ENCODE peak calls at places on chromosomes 13 and 19, in eight cellular contexts. Q, C, T, S, Y, D, P and N are unnamed samples.

GRCh38 chr19:588758-589692 is 656 bp upstream of the HCN2 start:
- DNase-seq in Q (no peak), C (no peak), T (no peak), S (no peak), Y (no peak), D (peak; percentile 54), P (peak; percentile 13), N (no peak)

GRCh38 chr13:31722684-31723083 is 16.6 kb upstream of the RXFP2 start:
- DNase-seq in Q (no peak), C (no peak), T (no peak), S (no peak), Y (no peak), D (no peak), P (no peak), N (no peak)

GRCh38 chr13:109148243-109148642 is 518.8 kb downstream of the MYO16 start:
- DNase-seq in Q (no peak), C (no peak), T (no peak), S (peak; percentile 87), Y (no peak), D (no peak), P (no peak), N (no peak)

GRCh38 chr13:33497146-33497845 is 211.7 kb upstream of the STARD13 start:
- DNase-seq in Q (no peak), C (no peak), T (no peak), S (peak; percentile 79), Y (no peak), D (no peak), P (no peak), N (no peak)

GRCh38 chr13:110388141-110388943 is 81.3 kb downstream of the COL4A2 start:
- DNase-seq in Q (no peak), C (no peak), T (peak; percentile 83), S (peak; percentile 83), Y (peak; percentile 59), D (peak; percentile 66), P (peak; percentile 46), N (no peak)

GRCh38 chr19:18501832-18502231 is 20.0 kb downstream of the ELL start:
- DNase-seq in Q (peak; percentile 67), C (peak; percentile 70), T (no peak), S (no peak), Y (no peak), D (no peak), P (peak; percentile 62), N (peak; percentile 58)

GRCh38 chr13:83215627-83216026 is 666.6 kb downstream of the SLITRK1 start:
- DNase-seq in Q (no peak), C (no peak), T (no peak), S (peak; percentile 81), Y (no peak), D (no peak), P (no peak), N (no peak)

GRCh38 chr19:44164673-44165512 is at the start of gene ZNF226:
- DNase-seq in Q (peak; percentile 84), C (peak; percentile 98), T (peak; percentile 91), S (peak; percentile 99), Y (peak; percentile 88), D (peak; percentile 95), P (peak; percentile 76), N (peak; percentile 98)

GRCh38 chr13:110788778-110789177 is 75.3 kb downstream of the ING1 start:
- DNase-seq in Q (no peak), C (no peak), T (no peak), S (no peak), Y (no peak), D (no peak), P (no peak), N (no peak)

GRCh38 chr13:30780338-30780981 is 45.1 kb downstream of the ALOX5AP start:
- DNase-seq in Q (no peak), C (no peak), T (no peak), S (no peak), Y (no peak), D (no peak), P (no peak), N (no peak)

DNA sequence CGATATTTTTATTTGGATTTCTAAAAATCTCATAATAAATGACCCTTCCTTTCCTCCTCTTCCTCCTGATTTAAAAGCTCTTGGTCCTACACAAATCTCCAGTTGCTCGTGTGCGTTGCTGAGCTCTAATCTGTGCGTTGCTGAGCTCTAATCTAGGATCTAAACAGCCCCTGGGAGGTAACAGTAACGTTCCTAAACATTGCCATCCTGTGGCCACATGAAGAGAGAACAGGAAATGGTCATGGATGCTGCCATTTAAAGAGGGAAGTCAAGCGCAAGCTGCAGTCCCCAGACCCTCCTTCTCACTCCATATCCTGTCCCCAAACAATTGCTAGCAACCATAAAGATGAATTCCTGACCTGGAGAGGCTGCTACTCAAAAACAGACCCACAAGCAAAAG is 170.8 kb downstream of the NUFIP1 start:
- DNase-seq in Q (no peak), C (no peak), T (no peak), S (peak; percentile 43), Y (no peak), D (peak; percentile 53), P (no peak), N (no peak)
- TF ChIP-seq CTCF in Q (no peak), C (no peak), T (no peak), S (peak; percentile 29), Y (no peak), D (peak; percentile 66), P (no peak), N (no peak)

DNA sequence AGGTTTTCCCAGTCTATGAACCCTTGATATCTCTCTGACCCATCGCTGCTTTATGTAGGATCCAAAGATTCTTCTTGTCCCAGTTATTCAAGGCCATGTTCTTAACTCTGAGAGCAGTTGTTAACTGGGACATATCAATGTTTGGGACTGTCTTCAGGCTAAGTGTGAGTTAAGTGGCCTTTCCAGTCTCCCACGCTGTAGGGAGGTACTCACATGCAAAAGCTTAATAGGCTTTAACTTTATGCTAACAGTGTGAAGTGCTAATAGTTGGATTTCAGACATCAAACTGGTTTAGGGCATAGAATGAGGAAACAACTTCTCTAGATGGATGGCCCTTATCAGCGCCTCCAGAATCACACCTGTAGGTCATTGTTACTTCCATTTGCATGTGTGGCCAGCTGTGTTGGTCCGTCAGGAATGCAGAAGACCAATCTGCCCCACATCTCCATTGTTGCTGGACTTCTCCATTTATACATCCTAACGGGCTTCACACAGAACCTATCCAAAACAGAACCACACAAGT is 104.7 kb upstream of the MBNL2 start:
- DNase-seq in Q (no peak), C (no peak), T (no peak), S (no peak), Y (no peak), D (no peak), P (no peak), N (no peak)
- H3K27ac ChIP-seq in Q (peak overlapping the region; percentile 64), C (no peak overlapping the region), T (peak overlapping the region; percentile 39), S (no peak overlapping the region), Y (no peak overlapping the region), D (no peak overlapping the region), P (peak overlapping the region; percentile 78), N (peak overlapping the region; percentile 65)

GRCh38 chr13:47233734-47234133 is 336.9 kb upstream of the HTR2A start:
- DNase-seq in Q (peak; percentile 16), C (no peak), T (no peak), S (no peak), Y (no peak), D (no peak), P (no peak), N (no peak)

GRCh38 chr13:47226516-47226915 is 329.7 kb upstream of the HTR2A start:
- DNase-seq in Q (no peak), C (no peak), T (no peak), S (peak; percentile 42), Y (no peak), D (no peak), P (no peak), N (no peak)

GRCh38 chr13:47232516-47232915 is 335.7 kb upstream of the HTR2A start:
- DNase-seq in Q (no peak), C (no peak), T (no peak), S (no peak), Y (no peak), D (no peak), P (no peak), N (no peak)

DNA sequence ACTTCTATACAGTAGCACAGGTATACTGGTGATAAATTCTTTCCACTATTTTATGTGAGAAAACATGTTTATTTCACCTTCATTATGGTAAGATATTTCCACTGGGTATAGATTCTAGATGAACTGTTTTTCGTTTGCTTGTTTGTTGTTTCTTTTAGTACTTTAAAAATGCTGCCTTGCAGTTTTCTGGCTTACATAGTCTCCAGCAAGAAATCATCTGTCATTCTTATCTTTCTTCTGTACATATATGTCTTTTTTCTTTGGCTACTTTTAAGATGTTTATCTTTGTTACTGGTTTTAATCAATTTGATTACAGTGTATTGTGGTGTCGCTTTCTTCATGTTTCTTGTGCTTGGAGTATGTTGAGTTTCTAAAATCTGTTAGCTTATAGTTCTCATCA is 333.3 kb upstream of the HTR2A start:
- DNase-seq in Q (no peak), C (no peak), T (no peak), S (no peak), Y (no peak), D (no peak), P (no peak), N (no peak)
- TF ChIP-seq CTCF in Q (no peak), C (no peak), T (no peak), S (no peak), Y (no peak), D (no peak), P (no peak), N (no peak)

DNA sequence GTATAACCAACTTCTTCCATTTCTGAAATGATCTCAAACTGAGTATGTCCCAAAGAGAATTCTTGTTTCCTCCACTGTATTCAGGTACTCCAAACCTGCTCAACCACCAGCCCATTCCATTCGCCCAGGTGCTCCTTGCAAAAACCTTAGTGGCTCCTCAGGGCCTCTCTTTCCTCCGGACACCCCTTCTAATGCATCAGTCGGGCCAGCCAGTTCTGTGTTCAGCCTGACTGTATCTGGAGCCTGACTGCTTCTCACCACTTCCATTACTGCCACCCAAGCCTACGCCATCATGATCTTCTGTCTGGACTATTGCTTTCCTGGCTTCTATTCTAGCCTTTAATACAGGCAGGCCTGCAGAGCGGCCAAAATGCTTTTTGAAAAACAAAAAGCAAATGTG is 1.5 kb downstream of the PHF11 start:
- DNase-seq in Q (no peak), C (no peak), T (no peak), S (no peak), Y (no peak), D (no peak), P (no peak), N (no peak)
- H3K27ac ChIP-seq in Q (peak overlapping the region; percentile 98), C (no peak overlapping the region), T (peak overlapping the region; percentile 94), S (no peak overlapping the region), Y (no peak overlapping the region), D (no peak overlapping the region), P (peak overlapping the region; percentile 95), N (peak overlapping the region; percentile 27)